ENCODE peak calls at places on chromosome 5, in ten cellular contexts. One of them, this sample, is unnamed.
A peak's percentile ranks its signal among the peaks of the same experiment; 100 is the strongest.

GRCh38 chr5:140966293-140967225 is at the start of gene PCDHAC2:
- DNase-seq in body of pancreas: peak; percentile 34
- DNase-seq in sigmoid colon: peak; percentile 71
- DNase-seq in effector memory CD4-positive, alpha-beta T cell: no peak
- DNase-seq in heart right ventricle: peak; percentile 16
- DNase-seq in CD8-positive, alpha-beta T cell: no peak
- DNase-seq in AG04450: no peak
- DNase-seq in cardiac fibroblast: peak; percentile 28
- DNase-seq in aorta: peak; percentile 52
- DNase-seq in stomach: peak; percentile 49
- DNase-seq in this sample: no peak

GRCh38 chr5:123099514-123100151 is 10.6 kb downstream of the PRDM6 start:
- DNase-seq in body of pancreas: no peak
- DNase-seq in sigmoid colon: no peak
- DNase-seq in effector memory CD4-positive, alpha-beta T cell: no peak
- DNase-seq in heart right ventricle: peak; percentile 17
- DNase-seq in CD8-positive, alpha-beta T cell: no peak
- DNase-seq in AG04450: no peak
- DNase-seq in cardiac fibroblast: no peak
- DNase-seq in aorta: no peak
- DNase-seq in stomach: no peak
- DNase-seq in this sample: no peak

GRCh38 chr5:29054282-29054681 is 2015.9 kb upstream of the CDH9 start:
- DNase-seq in body of pancreas: no peak
- DNase-seq in sigmoid colon: no peak
- DNase-seq in effector memory CD4-positive, alpha-beta T cell: no peak
- DNase-seq in heart right ventricle: no peak
- DNase-seq in CD8-positive, alpha-beta T cell: no peak
- DNase-seq in AG04450: no peak
- DNase-seq in cardiac fibroblast: no peak
- DNase-seq in aorta: no peak
- DNase-seq in stomach: no peak
- DNase-seq in this sample: no peak

GRCh38 chr5:134247411-134247810 is 21.5 kb upstream of the PPP2CA start:
- DNase-seq in body of pancreas: no peak
- DNase-seq in sigmoid colon: no peak
- DNase-seq in effector memory CD4-positive, alpha-beta T cell: no peak
- DNase-seq in heart right ventricle: no peak
- DNase-seq in CD8-positive, alpha-beta T cell: no peak
- DNase-seq in AG04450: peak; percentile 72
- DNase-seq in cardiac fibroblast: peak; percentile 95
- DNase-seq in aorta: no peak
- DNase-seq in stomach: no peak
- DNase-seq in this sample: peak; percentile 73

GRCh38 chr5:164578911-164579310 is 1073.5 kb downstream of the MAT2B start:
- DNase-seq in body of pancreas: no peak
- DNase-seq in sigmoid colon: no peak
- DNase-seq in effector memory CD4-positive, alpha-beta T cell: no peak
- DNase-seq in heart right ventricle: no peak
- DNase-seq in CD8-positive, alpha-beta T cell: no peak
- DNase-seq in AG04450: no peak
- DNase-seq in cardiac fibroblast: no peak
- DNase-seq in aorta: no peak
- DNase-seq in stomach: no peak
- DNase-seq in this sample: no peak

GRCh38 chr5:173875189-173875588 is 13.0 kb upstream of the CPEB4 start:
- DNase-seq in body of pancreas: no peak
- DNase-seq in sigmoid colon: no peak
- DNase-seq in effector memory CD4-positive, alpha-beta T cell: no peak
- DNase-seq in heart right ventricle: no peak
- DNase-seq in CD8-positive, alpha-beta T cell: no peak
- DNase-seq in AG04450: no peak
- DNase-seq in cardiac fibroblast: no peak
- DNase-seq in aorta: no peak
- DNase-seq in stomach: no peak
- DNase-seq in this sample: no peak

GRCh38 chr5:179261301-179262125 is 83.7 kb downstream of the ADAMTS2 start:
- DNase-seq in body of pancreas: peak; percentile 8
- DNase-seq in sigmoid colon: peak; percentile 60
- DNase-seq in effector memory CD4-positive, alpha-beta T cell: no peak
- DNase-seq in heart right ventricle: no peak
- DNase-seq in CD8-positive, alpha-beta T cell: no peak
- DNase-seq in AG04450: no peak
- DNase-seq in cardiac fibroblast: no peak
- DNase-seq in aorta: peak; percentile 40
- DNase-seq in stomach: peak; percentile 17
- DNase-seq in this sample: no peak

GRCh38 chr5:166781729-166782128 is 1509.7 kb upstream of the WWC1 start:
- DNase-seq in body of pancreas: no peak
- DNase-seq in sigmoid colon: no peak
- DNase-seq in effector memory CD4-positive, alpha-beta T cell: no peak
- DNase-seq in heart right ventricle: no peak
- DNase-seq in CD8-positive, alpha-beta T cell: no peak
- DNase-seq in AG04450: no peak
- DNase-seq in cardiac fibroblast: no peak
- DNase-seq in aorta: no peak
- DNase-seq in stomach: no peak
- DNase-seq in this sample: no peak

GRCh38 chr5:136909906-136910305 is 544.6 kb upstream of the TRPC7 start:
- DNase-seq in body of pancreas: no peak
- DNase-seq in sigmoid colon: no peak
- DNase-seq in effector memory CD4-positive, alpha-beta T cell: no peak
- DNase-seq in heart right ventricle: no peak
- DNase-seq in CD8-positive, alpha-beta T cell: no peak
- DNase-seq in AG04450: no peak
- DNase-seq in cardiac fibroblast: no peak
- DNase-seq in aorta: no peak
- DNase-seq in stomach: no peak
- DNase-seq in this sample: no peak

GRCh38 chr5:177502886-177503285 is 5.5 kb upstream of the PDLIM7 start:
- DNase-seq in body of pancreas: no peak
- DNase-seq in sigmoid colon: no peak
- DNase-seq in effector memory CD4-positive, alpha-beta T cell: no peak
- DNase-seq in heart right ventricle: no peak
- DNase-seq in CD8-positive, alpha-beta T cell: no peak
- DNase-seq in AG04450: no peak
- DNase-seq in cardiac fibroblast: no peak
- DNase-seq in aorta: no peak
- DNase-seq in stomach: no peak
- DNase-seq in this sample: no peak

GRCh38 chr5:160504906-160505305 is 83.3 kb downstream of the PTTG1 start:
- DNase-seq in body of pancreas: no peak
- DNase-seq in sigmoid colon: no peak
- DNase-seq in effector memory CD4-positive, alpha-beta T cell: no peak
- DNase-seq in heart right ventricle: no peak
- DNase-seq in CD8-positive, alpha-beta T cell: no peak
- DNase-seq in AG04450: no peak
- DNase-seq in cardiac fibroblast: no peak
- DNase-seq in aorta: no peak
- DNase-seq in stomach: no peak
- DNase-seq in this sample: no peak

GRCh38 chr5:124888050-124888506 is 141.6 kb upstream of the ZNF608 start:
- DNase-seq in body of pancreas: peak; percentile 50
- DNase-seq in sigmoid colon: no peak
- DNase-seq in effector memory CD4-positive, alpha-beta T cell: no peak
- DNase-seq in heart right ventricle: no peak
- DNase-seq in CD8-positive, alpha-beta T cell: no peak
- DNase-seq in AG04450: no peak
- DNase-seq in cardiac fibroblast: no peak
- DNase-seq in aorta: no peak
- DNase-seq in stomach: no peak
- DNase-seq in this sample: no peak

GRCh38 chr5:150270546-150271295 is 18.9 kb downstream of the CAMK2A start:
- DNase-seq in body of pancreas: peak; percentile 80
- DNase-seq in sigmoid colon: no peak
- DNase-seq in effector memory CD4-positive, alpha-beta T cell: no peak
- DNase-seq in heart right ventricle: no peak
- DNase-seq in CD8-positive, alpha-beta T cell: no peak
- DNase-seq in AG04450: no peak
- DNase-seq in cardiac fibroblast: no peak
- DNase-seq in aorta: no peak
- DNase-seq in stomach: no peak
- DNase-seq in this sample: no peak

GRCh38 chr5:14439087-14439841 is 142.3 kb upstream of the OTULINL start:
- DNase-seq in body of pancreas: no peak
- DNase-seq in sigmoid colon: no peak
- DNase-seq in effector memory CD4-positive, alpha-beta T cell: no peak
- DNase-seq in heart right ventricle: no peak
- DNase-seq in CD8-positive, alpha-beta T cell: no peak
- DNase-seq in AG04450: no peak
- DNase-seq in cardiac fibroblast: no peak
- DNase-seq in aorta: no peak
- DNase-seq in stomach: no peak
- DNase-seq in this sample: no peak

GRCh38 chr5:170267431-170268152 is 30.0 kb downstream of the LCP2 start:
- DNase-seq in body of pancreas: peak; percentile 63
- DNase-seq in sigmoid colon: peak; percentile 92
- DNase-seq in effector memory CD4-positive, alpha-beta T cell: peak; percentile 75
- DNase-seq in heart right ventricle: peak; percentile 72
- DNase-seq in CD8-positive, alpha-beta T cell: peak; percentile 86
- DNase-seq in AG04450: peak; percentile 27
- DNase-seq in cardiac fibroblast: peak; percentile 78
- DNase-seq in aorta: peak; percentile 89
- DNase-seq in stomach: peak; percentile 70
- DNase-seq in this sample: peak; percentile 29

DNA sequence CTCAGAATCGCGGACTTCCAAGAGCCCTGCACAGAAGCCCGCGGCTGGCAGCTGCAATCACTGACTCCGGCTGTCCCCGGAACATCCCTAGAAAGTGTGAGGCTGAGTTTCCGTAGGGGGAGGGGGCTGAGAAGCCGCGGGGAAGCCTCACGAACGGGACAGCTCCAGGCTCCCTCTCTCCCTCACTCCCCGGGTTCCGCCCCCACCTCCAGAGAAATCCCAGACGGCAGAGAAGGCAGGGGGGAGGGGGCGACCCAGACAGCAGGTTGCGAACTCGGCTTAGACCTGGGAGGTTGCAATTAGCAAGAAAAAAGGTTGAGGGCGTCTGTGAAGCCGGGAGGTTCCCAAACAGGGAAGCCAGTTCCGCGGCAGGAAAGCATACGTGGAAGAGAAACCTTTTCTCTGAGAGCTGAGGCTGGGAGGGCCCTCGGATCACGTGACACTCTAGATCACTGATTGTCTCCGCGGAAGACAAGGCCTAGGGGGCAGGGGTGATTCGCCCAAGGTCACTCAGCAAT is 73.8 kb upstream of the CPLX2 start:
- DNase-seq in body of pancreas: no peak
- DNase-seq in sigmoid colon: no peak
- DNase-seq in effector memory CD4-positive, alpha-beta T cell: no peak
- DNase-seq in heart right ventricle: no peak
- DNase-seq in CD8-positive, alpha-beta T cell: no peak
- DNase-seq in AG04450: no peak
- DNase-seq in cardiac fibroblast: no peak
- DNase-seq in aorta: no peak
- DNase-seq in stomach: no peak
- DNase-seq in this sample: no peak
- H3K4me3 ChIP-seq in body of pancreas: no peak overlapping the region
- H3K4me3 ChIP-seq in sigmoid colon: peak overlapping the region; percentile 27
- H3K4me3 ChIP-seq in effector memory CD4-positive, alpha-beta T cell: peak overlapping the region; percentile 15
- H3K4me3 ChIP-seq in heart right ventricle: peak overlapping the region; percentile 24
- H3K4me3 ChIP-seq in CD8-positive, alpha-beta T cell: peak overlapping the region; percentile 16
- H3K4me3 ChIP-seq in AG04450: no peak overlapping the region
- H3K4me3 ChIP-seq in cardiac fibroblast: no peak overlapping the region
- H3K4me3 ChIP-seq in aorta: no peak overlapping the region
- H3K4me3 ChIP-seq in stomach: peak overlapping the region; percentile 19
- H3K4me3 ChIP-seq in this sample: peak overlapping the region; percentile 37

GRCh38 chr5:20959347-20959746 is 971.3 kb upstream of the CDH18 start:
- DNase-seq in body of pancreas: no peak
- DNase-seq in sigmoid colon: no peak
- DNase-seq in effector memory CD4-positive, alpha-beta T cell: no peak
- DNase-seq in heart right ventricle: no peak
- DNase-seq in CD8-positive, alpha-beta T cell: no peak
- DNase-seq in AG04450: no peak
- DNase-seq in cardiac fibroblast: no peak
- DNase-seq in aorta: no peak
- DNase-seq in stomach: no peak
- DNase-seq in this sample: no peak

GRCh38 chr5:20958641-20959040 is 970.6 kb upstream of the CDH18 start:
- DNase-seq in body of pancreas: no peak
- DNase-seq in sigmoid colon: no peak
- DNase-seq in effector memory CD4-positive, alpha-beta T cell: no peak
- DNase-seq in heart right ventricle: no peak
- DNase-seq in CD8-positive, alpha-beta T cell: no peak
- DNase-seq in AG04450: no peak
- DNase-seq in cardiac fibroblast: no peak
- DNase-seq in aorta: no peak
- DNase-seq in stomach: no peak
- DNase-seq in this sample: no peak

DNA sequence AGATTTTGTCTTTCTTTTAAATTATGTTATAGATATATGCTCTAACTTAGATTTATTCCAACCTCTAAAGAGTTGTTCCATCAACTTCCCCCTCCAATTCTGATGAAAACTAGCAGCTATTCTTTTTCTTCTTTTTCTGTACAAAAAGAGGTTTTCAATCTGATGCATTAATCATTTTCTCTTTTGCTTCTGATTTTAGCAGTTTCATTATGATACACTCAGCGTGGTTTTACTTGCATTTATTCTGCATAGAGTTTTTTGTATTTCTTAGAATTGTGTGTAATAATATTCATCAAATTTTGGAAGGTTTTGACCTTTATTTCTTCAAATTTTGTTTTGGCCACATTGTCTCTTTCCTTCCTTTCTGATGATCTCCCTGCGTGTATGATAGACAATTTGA is 968.1 kb upstream of the CDH18 start:
- DNase-seq in body of pancreas: no peak
- DNase-seq in sigmoid colon: no peak
- DNase-seq in effector memory CD4-positive, alpha-beta T cell: no peak
- DNase-seq in heart right ventricle: no peak
- DNase-seq in CD8-positive, alpha-beta T cell: no peak
- DNase-seq in AG04450: no peak
- DNase-seq in cardiac fibroblast: no peak
- DNase-seq in aorta: no peak
- DNase-seq in stomach: no peak
- DNase-seq in this sample: no peak
- H3K4me3 ChIP-seq in body of pancreas: no peak overlapping the region
- H3K4me3 ChIP-seq in sigmoid colon: no peak overlapping the region
- H3K4me3 ChIP-seq in effector memory CD4-positive, alpha-beta T cell: no peak overlapping the region
- H3K4me3 ChIP-seq in heart right ventricle: no peak overlapping the region
- H3K4me3 ChIP-seq in CD8-positive, alpha-beta T cell: no peak overlapping the region
- H3K4me3 ChIP-seq in AG04450: no peak overlapping the region
- H3K4me3 ChIP-seq in cardiac fibroblast: no peak overlapping the region
- H3K4me3 ChIP-seq in aorta: no peak overlapping the region
- H3K4me3 ChIP-seq in stomach: no peak overlapping the region
- H3K4me3 ChIP-seq in this sample: no peak overlapping the region

GRCh38 chr5:180974612-180975315 is 13.9 kb upstream of the BTNL3 start:
- DNase-seq in body of pancreas: no peak
- DNase-seq in sigmoid colon: no peak
- DNase-seq in effector memory CD4-positive, alpha-beta T cell: no peak
- DNase-seq in heart right ventricle: no peak
- DNase-seq in CD8-positive, alpha-beta T cell: no peak
- DNase-seq in AG04450: no peak
- DNase-seq in cardiac fibroblast: no peak
- DNase-seq in aorta: no peak
- DNase-seq in stomach: no peak
- DNase-seq in this sample: no peak
- H3K4me3 ChIP-seq in body of pancreas: no peak overlapping the region
- H3K4me3 ChIP-seq in sigmoid colon: no peak overlapping the region
- H3K4me3 ChIP-seq in effector memory CD4-positive, alpha-beta T cell: no peak overlapping the region
- H3K4me3 ChIP-seq in heart right ventricle: no peak overlapping the region
- H3K4me3 ChIP-seq in CD8-positive, alpha-beta T cell: no peak overlapping the region
- H3K4me3 ChIP-seq in AG04450: no peak overlapping the region
- H3K4me3 ChIP-seq in cardiac fibroblast: no peak overlapping the region
- H3K4me3 ChIP-seq in aorta: no peak overlapping the region
- H3K4me3 ChIP-seq in stomach: no peak overlapping the region
- H3K4me3 ChIP-seq in this sample: no peak overlapping the region

GRCh38 chr5:54522080-54522479 is 4.5 kb downstream of the SNX18 start:
- DNase-seq in body of pancreas: no peak
- DNase-seq in sigmoid colon: no peak
- DNase-seq in effector memory CD4-positive, alpha-beta T cell: no peak
- DNase-seq in heart right ventricle: no peak
- DNase-seq in CD8-positive, alpha-beta T cell: no peak
- DNase-seq in AG04450: no peak
- DNase-seq in cardiac fibroblast: peak; percentile 20
- DNase-seq in aorta: no peak
- DNase-seq in stomach: no peak
- DNase-seq in this sample: no peak
- H3K4me3 ChIP-seq in body of pancreas: no peak overlapping the region
- H3K4me3 ChIP-seq in sigmoid colon: peak overlapping the region; percentile 94
- H3K4me3 ChIP-seq in effector memory CD4-positive, alpha-beta T cell: no peak overlapping the region
- H3K4me3 ChIP-seq in heart right ventricle: peak overlapping the region; percentile 89
- H3K4me3 ChIP-seq in CD8-positive, alpha-beta T cell: no peak overlapping the region
- H3K4me3 ChIP-seq in AG04450: peak overlapping the region; percentile 68
- H3K4me3 ChIP-seq in cardiac fibroblast: no peak overlapping the region
- H3K4me3 ChIP-seq in aorta: peak overlapping the region; percentile 88
- H3K4me3 ChIP-seq in stomach: peak overlapping the region; percentile 100
- H3K4me3 ChIP-seq in this sample: peak overlapping the region; percentile 6